ENCODE peak calls at places on chromosomes 16 and 17, in six cellular contexts. C is PC-3, Q is cardiac muscle cell, Z is fibroblast of mammary gland, P is A673, J is esophagus squamous epithelium. F is an unnamed sample.

GRCh38 chr16:65185379-65185778 is 63.5 kb upstream of the CDH11 start:
- DNase-seq in C (no peak), Q (no peak), Z (no peak), P (no peak), J (no peak), F (no peak)

GRCh38 chr16:83730812-83731211 is 77.0 kb upstream of the HSBP1 start:
- DNase-seq in C (no peak), Q (no peak), Z (no peak), P (no peak), J (no peak), F (no peak)

GRCh38 chr17:80877095-80877828 is 114.4 kb upstream of the CHMP6 start:
- DNase-seq in C (no peak), Q (no peak), Z (no peak), P (no peak), J (no peak), F (no peak)

GRCh38 chr16:60107920-60108319 is 1373.8 kb upstream of the GOT2 start:
- DNase-seq in C (no peak), Q (no peak), Z (no peak), P (no peak), J (no peak), F (no peak)

GRCh38 chr16:85459529-85460251 is 153.4 kb upstream of the GSE1 start:
- DNase-seq in C (no peak), Q (peak; percentile 37), Z (peak; percentile 38), P (no peak), J (no peak), F (no peak)

GRCh38 chr17:17732892-17733670 is 51.8 kb downstream of the RAI1 start:
- DNase-seq in C (peak; percentile 48), Q (peak; percentile 54), Z (peak; percentile 56), P (no peak), J (no peak), F (peak; percentile 58)

GRCh38 chr17:46782250-46782953 is 36.1 kb downstream of the WNT3 start:
- DNase-seq in C (peak; percentile 84), Q (peak; percentile 30), Z (no peak), P (no peak), J (no peak), F (no peak)

GRCh38 chr16:12896562-12896961 is 4.8 kb upstream of the SHISA9 start:
- DNase-seq in C (peak; percentile 50), Q (no peak), Z (peak; percentile 52), P (peak; percentile 43), J (no peak), F (no peak)

GRCh38 chr17:72448019-72448418 is 327.2 kb downstream of the SOX9 start:
- DNase-seq in C (no peak), Q (no peak), Z (no peak), P (no peak), J (no peak), F (no peak)

GRCh38 chr17:77475012-77475976 is 334.5 kb downstream of the SEC14L1 start:
- DNase-seq in C (no peak), Q (peak; percentile 83), Z (peak; percentile 91), P (no peak), J (no peak), F (peak; percentile 86)

GRCh38 chr16:66928702-66929388 is 3.5 kb upstream of the RRAD start:
- DNase-seq in C (no peak), Q (peak; percentile 50), Z (peak; percentile 33), P (peak; percentile 51), J (no peak), F (peak; percentile 18)

GRCh38 chr16:20393801-20394637 is 10.5 kb downstream of the PDILT start:
- DNase-seq in C (no peak), Q (peak; percentile 35), Z (no peak), P (no peak), J (no peak), F (no peak)

GRCh38 chr17:45440161-45440859 is 7.6 kb upstream of the ARHGAP27 start:
- DNase-seq in C (peak; percentile 84), Q (peak; percentile 14), Z (peak; percentile 19), P (no peak), J (no peak), F (no peak)

GRCh38 chr17:35019386-35020179 is 39.3 kb downstream of the LIG3 start:
- DNase-seq in C (no peak), Q (no peak), Z (no peak), P (no peak), J (no peak), F (no peak)

GRCh38 chr16:20901068-20901440 is 483 bp downstream of the LYRM1 start:
- DNase-seq in C (no peak), Q (no peak), Z (no peak), P (no peak), J (no peak), F (no peak)

GRCh38 chr16:66026931-66027330 is 339.6 kb upstream of the CDH5 start:
- DNase-seq in C (no peak), Q (no peak), Z (no peak), P (no peak), J (no peak), F (no peak)

GRCh38 chr16:3027983-3028715 is 4.3 kb downstream of the THOC6 start:
- DNase-seq in C (peak; percentile 90), Q (peak; percentile 79), Z (peak; percentile 51), P (peak; percentile 90), J (no peak), F (peak; percentile 45)

GRCh38 chr16:77227745-77228144 is 28.5 kb downstream of the SYCE1L start:
- DNase-seq in C (no peak), Q (no peak), Z (no peak), P (no peak), J (no peak), F (no peak)

GRCh38 chr17:36935681-36936454 is 1.4 kb upstream of the LHX1 start:
- DNase-seq in C (no peak), Q (no peak), Z (no peak), P (no peak), J (no peak), F (no peak)

GRCh38 chr17:2029911-2030778 is at the start of gene DPH1:
- DNase-seq in C (peak; percentile 91), Q (peak; percentile 92), Z (peak; percentile 84), P (peak; percentile 94), J (peak; percentile 46), F (peak; percentile 86)

GRCh38 chr16:6482861-6483530 is 849.6 kb upstream of the RBFOX1 start:
- DNase-seq in C (no peak), Q (no peak), Z (no peak), P (no peak), J (no peak), F (no peak)

GRCh38 chr17:14168582-14168981 is 68.1 kb downstream of the CDRT15 start:
- DNase-seq in C (no peak), Q (no peak), Z (no peak), P (no peak), J (no peak), F (no peak)

GRCh38 chr16:629289-630023 is 1.3 kb upstream of the WFIKKN1 start:
- DNase-seq in C (no peak), Q (no peak), Z (no peak), P (no peak), J (no peak), F (no peak)
- H3K4me3 ChIP-seq in C (no peak overlapping the region), Q (no peak overlapping the region), Z (no peak overlapping the region), P (no peak overlapping the region), J (no peak overlapping the region), F (no peak overlapping the region)

GRCh38 chr17:38418069-38418692 is 10.1 kb upstream of the ARHGAP23 start:
- DNase-seq in C (no peak), Q (no peak), Z (no peak), P (no peak), J (no peak), F (no peak)

GRCh38 chr17:38416840-38417209 is 11.4 kb upstream of the ARHGAP23 start:
- DNase-seq in C (no peak), Q (peak; percentile 37), Z (no peak), P (no peak), J (no peak), F (no peak)

GRCh38 chr17:38417210-38417951 is 10.9 kb upstream of the ARHGAP23 start:
- DNase-seq in C (no peak), Q (no peak), Z (no peak), P (no peak), J (no peak), F (no peak)

GRCh38 chr17:38418693-38419507 is 9.4 kb upstream of the ARHGAP23 start:
- DNase-seq in C (no peak), Q (no peak), Z (no peak), P (no peak), J (no peak), F (no peak)

GRCh38 chr17:38415250-38416194 is 12.7 kb upstream of the ARHGAP23 start:
- DNase-seq in C (peak; percentile 5), Q (peak; percentile 75), Z (peak; percentile 28), P (peak; percentile 51), J (no peak), F (peak; percentile 31)
- H3K4me3 ChIP-seq in C (peak overlapping the region; percentile 51), Q (no peak overlapping the region), Z (peak overlapping the region; percentile 38), P (no peak overlapping the region), J (peak overlapping the region; percentile 9), F (peak overlapping the region; percentile 39)

GRCh38 chr17:75776399-75777242 is 8.0 kb upstream of the UNK start:
- DNase-seq in C (no peak), Q (peak; percentile 55), Z (peak; percentile 25), P (no peak), J (no peak), F (no peak)

GRCh38 chr17:75774471-75774987 is 9.5 kb upstream of the GALK1 start:
- DNase-seq in C (no peak), Q (no peak), Z (no peak), P (no peak), J (no peak), F (no peak)

GRCh38 chr17:75773808-75774470 is 8.9 kb upstream of the GALK1 start:
- DNase-seq in C (no peak), Q (no peak), Z (no peak), P (no peak), J (no peak), F (no peak)

GRCh38 chr17:75773121-75773807 is 8.3 kb upstream of the GALK1 start:
- DNase-seq in C (no peak), Q (no peak), Z (no peak), P (no peak), J (no peak), F (no peak)

DNA sequence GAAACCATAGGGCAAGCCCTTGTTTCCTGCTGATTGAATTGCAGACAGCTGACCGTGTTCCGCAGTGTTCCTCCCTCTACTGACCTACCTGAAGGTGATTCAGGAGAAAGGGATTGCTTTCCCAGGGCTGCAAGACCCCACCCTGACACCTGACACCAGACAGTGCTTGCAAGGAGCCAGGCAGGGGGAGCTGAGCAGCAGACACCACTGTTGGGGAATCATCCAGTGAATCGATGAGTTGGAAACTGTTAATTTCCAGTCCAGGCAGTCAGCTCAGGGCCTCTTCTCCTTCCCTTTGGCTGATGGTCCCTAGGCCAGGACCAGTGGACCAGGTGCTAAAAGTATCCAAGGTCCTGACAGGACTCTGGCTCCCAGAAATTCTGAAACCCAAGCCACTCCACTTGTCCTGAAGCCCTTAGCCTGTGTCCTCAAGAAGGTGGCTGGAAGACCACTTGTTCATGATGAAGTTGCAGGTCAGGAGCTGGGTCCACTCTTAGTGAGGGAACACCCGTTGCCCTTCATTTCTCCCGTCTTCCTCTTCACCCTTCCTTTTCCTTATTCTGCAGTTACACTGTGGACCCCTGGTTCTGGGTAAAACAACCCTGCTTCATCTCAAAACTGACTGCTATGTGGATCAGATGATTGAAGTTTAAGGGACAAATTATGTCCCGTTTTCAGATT is 9.5 kb upstream of the UNK start:
- DNase-seq in C (peak; percentile 72), Q (peak; percentile 56), Z (peak; percentile 22), P (no peak), J (no peak), F (no peak)
- H3K4me3 ChIP-seq in C (no peak overlapping the region), Q (no peak overlapping the region), Z (no peak overlapping the region), P (no peak overlapping the region), J (no peak overlapping the region), F (no peak overlapping the region)

DNA sequence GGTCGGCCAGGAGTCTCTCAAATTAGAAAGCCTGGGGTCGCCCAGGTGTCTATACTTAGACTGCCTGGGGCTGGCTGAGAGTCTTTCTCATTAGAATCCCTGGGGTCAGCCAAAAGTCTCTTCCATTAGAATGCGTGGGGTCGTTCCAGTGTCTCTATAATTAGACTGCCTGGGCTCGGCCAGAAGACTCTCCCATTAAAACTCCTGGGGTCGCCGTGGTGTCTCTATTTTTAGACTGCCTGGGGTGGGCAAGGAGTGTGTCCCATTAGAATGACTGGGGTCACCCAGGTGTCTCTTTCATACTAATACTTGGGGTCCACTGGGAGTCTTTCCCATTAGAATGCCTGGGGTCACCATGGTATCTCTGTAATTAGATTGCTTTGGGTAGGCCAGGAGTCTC is 2227.7 kb downstream of the TP53TG3F start:
- DNase-seq in C (no peak), Q (no peak), Z (no peak), P (no peak), J (no peak), F (no peak)
- H3K4me3 ChIP-seq in C (no peak overlapping the region), Q (no peak overlapping the region), Z (no peak overlapping the region), P (no peak overlapping the region), J (no peak overlapping the region), F (no peak overlapping the region)